ENCODE peak calls at places on chromosomes 12 and 14, in five cellular contexts. One of them, this sample, is unnamed.

GRCh38 chr12:71871116-71871515 is 31.6 kb downstream of the TBC1D15 start:
- DNase-seq in endodermal cell: no peak
- DNase-seq in NCI-H460: no peak
- DNase-seq in activated T-helper 1 cell treated with Interleukin-2 at 50 U/mL for 16 hours: no peak
- DNase-seq in effector CD4-positive, alpha-beta T cell: no peak
- DNase-seq in this sample: no peak

GRCh38 chr12:12661086-12661485 is 34.9 kb downstream of the GPR19 start:
- DNase-seq in endodermal cell: no peak
- DNase-seq in NCI-H460: no peak
- DNase-seq in activated T-helper 1 cell treated with Interleukin-2 at 50 U/mL for 16 hours: no peak
- DNase-seq in effector CD4-positive, alpha-beta T cell: no peak
- DNase-seq in this sample: no peak

GRCh38 chr12:66014818-66015217 is 115.7 kb downstream of the LLPH start:
- DNase-seq in endodermal cell: no peak
- DNase-seq in NCI-H460: no peak
- DNase-seq in activated T-helper 1 cell treated with Interleukin-2 at 50 U/mL for 16 hours: no peak
- DNase-seq in effector CD4-positive, alpha-beta T cell: no peak
- DNase-seq in this sample: no peak

GRCh38 chr14:20662968-20663731 is 21.2 kb upstream of the RNASE4 start:
- DNase-seq in endodermal cell: peak; percentile 94
- DNase-seq in NCI-H460: peak; percentile 91
- DNase-seq in activated T-helper 1 cell treated with Interleukin-2 at 50 U/mL for 16 hours: peak; percentile 64
- DNase-seq in effector CD4-positive, alpha-beta T cell: peak; percentile 62
- DNase-seq in this sample: peak; percentile 89

GRCh38 chr14:30153662-30154061 is 226.0 kb upstream of the PRKD1 start:
- DNase-seq in endodermal cell: no peak
- DNase-seq in NCI-H460: peak; percentile 11
- DNase-seq in activated T-helper 1 cell treated with Interleukin-2 at 50 U/mL for 16 hours: no peak
- DNase-seq in effector CD4-positive, alpha-beta T cell: no peak
- DNase-seq in this sample: no peak

GRCh38 chr14:64636208-64636979 is 67.8 kb upstream of the PLEKHG3 start:
- DNase-seq in endodermal cell: peak; percentile 93
- DNase-seq in NCI-H460: peak; percentile 56
- DNase-seq in activated T-helper 1 cell treated with Interleukin-2 at 50 U/mL for 16 hours: peak; percentile 46
- DNase-seq in effector CD4-positive, alpha-beta T cell: peak; percentile 57
- DNase-seq in this sample: peak; percentile 41

GRCh38 chr14:71050227-71050823 is 143.1 kb downstream of the PCNX1 start:
- DNase-seq in endodermal cell: no peak
- DNase-seq in NCI-H460: no peak
- DNase-seq in activated T-helper 1 cell treated with Interleukin-2 at 50 U/mL for 16 hours: no peak
- DNase-seq in effector CD4-positive, alpha-beta T cell: no peak
- DNase-seq in this sample: no peak

GRCh38 chr12:96117460-96117859 is 76.7 kb upstream of the ELK3 start:
- DNase-seq in endodermal cell: no peak
- DNase-seq in NCI-H460: no peak
- DNase-seq in activated T-helper 1 cell treated with Interleukin-2 at 50 U/mL for 16 hours: no peak
- DNase-seq in effector CD4-positive, alpha-beta T cell: no peak
- DNase-seq in this sample: no peak

GRCh38 chr12:68483592-68484373 is 126.9 kb upstream of the RAP1B start:
- DNase-seq in endodermal cell: no peak
- DNase-seq in NCI-H460: peak; percentile 14
- DNase-seq in activated T-helper 1 cell treated with Interleukin-2 at 50 U/mL for 16 hours: no peak
- DNase-seq in effector CD4-positive, alpha-beta T cell: no peak
- DNase-seq in this sample: no peak

GRCh38 chr12:127425474-127425873 is 841.5 kb upstream of the TMEM132C start:
- DNase-seq in endodermal cell: no peak
- DNase-seq in NCI-H460: no peak
- DNase-seq in activated T-helper 1 cell treated with Interleukin-2 at 50 U/mL for 16 hours: no peak
- DNase-seq in effector CD4-positive, alpha-beta T cell: no peak
- DNase-seq in this sample: no peak

GRCh38 chr14:52253503-52253902 is 14.0 kb upstream of the PTGDR start:
- DNase-seq in endodermal cell: peak; percentile 46
- DNase-seq in NCI-H460: no peak
- DNase-seq in activated T-helper 1 cell treated with Interleukin-2 at 50 U/mL for 16 hours: no peak
- DNase-seq in effector CD4-positive, alpha-beta T cell: no peak
- DNase-seq in this sample: no peak

GRCh38 chr12:93785262-93786010 is 108.3 kb downstream of the CRADD start:
- DNase-seq in endodermal cell: peak; percentile 86
- DNase-seq in NCI-H460: peak; percentile 95
- DNase-seq in activated T-helper 1 cell treated with Interleukin-2 at 50 U/mL for 16 hours: no peak
- DNase-seq in effector CD4-positive, alpha-beta T cell: peak; percentile 35
- DNase-seq in this sample: peak; percentile 85

GRCh38 chr12:47855502-47855901 is 35.8 kb upstream of the HDAC7 start:
- DNase-seq in endodermal cell: peak; percentile 70
- DNase-seq in NCI-H460: no peak
- DNase-seq in activated T-helper 1 cell treated with Interleukin-2 at 50 U/mL for 16 hours: no peak
- DNase-seq in effector CD4-positive, alpha-beta T cell: no peak
- DNase-seq in this sample: no peak